ENCODE peak calls at places on chromosome X, in seven cellular contexts. A, C, M, O, S, Q and I are unnamed samples.

GRCh38 chrX:136417806-136418205 is 69.9 kb upstream of the BRS3 start:
- DNase-seq in Q (no peak), M (no peak), A (no peak), S (no peak), O (no peak), C (no peak), I (no peak)

GRCh38 chrX:123959281-123960063 is 2.0 kb upstream of the STAG2 start:
- DNase-seq in C (peak; percentile 38), A (no peak), M (peak; percentile 81), Q (peak; percentile 32), S (no peak), O (peak; percentile 28), I (no peak)

GRCh38 chrX:118181030-118181429 is 64.4 kb upstream of the KLHL13 start:
- DNase-seq in Q (peak; percentile 80), M (no peak), S (no peak), A (no peak), C (no peak), O (no peak), I (no peak)

GRCh38 chrX:4253092-4253491 is 539.6 kb upstream of the PRKX start:
- DNase-seq in A (no peak), Q (no peak), C (no peak), O (no peak), M (no peak), S (no peak), I (no peak)

GRCh38 chrX:21479695-21480280 is 105.6 kb downstream of the CNKSR2 start:
- DNase-seq in O (no peak), Q (peak; percentile 46), C (no peak), A (peak; percentile 33), S (no peak), M (no peak), I (peak; percentile 33)

GRCh38 chrX:64894454-64895038 is 81.7 kb downstream of the ZC4H2 start:
- DNase-seq in M (no peak), Q (peak; percentile 23), S (no peak), A (no peak), O (no peak), C (no peak), I (peak; percentile 23)

GRCh38 chrX:3393581-3394111 is 47.2 kb upstream of the MXRA5 start:
- DNase-seq in S (no peak), C (no peak), M (no peak), O (no peak), A (no peak), Q (no peak), I (no peak)

GRCh38 chrX:108735087-108735679 is 1.2 kb downstream of the IRS4 start:
- DNase-seq in A (no peak), O (no peak), M (no peak), S (no peak), C (no peak), Q (no peak), I (no peak)

GRCh38 chrX:19811807-19812604 is 75.4 kb downstream of the SH3KBP1 start:
- DNase-seq in O (no peak), C (no peak), Q (peak; percentile 91), S (no peak), M (no peak), A (no peak), I (no peak)

GRCh38 chrX:1323315-1323714 is 13.3 kb upstream of the IL3RA start:
- DNase-seq in M (peak; percentile 66), A (no peak), C (no peak), O (no peak), S (peak; percentile 60), Q (peak; percentile 42), I (peak; percentile 48)

GRCh38 chrX:1484638-1485019 is 31.9 kb upstream of the ASMTL start:
- DNase-seq in C (no peak), S (no peak), A (no peak), O (no peak), Q (no peak), M (no peak), I (no peak)

GRCh38 chrX:76228499-76228898 is 55.6 kb downstream of the PBDC1 start:
- DNase-seq in O (no peak), S (no peak), C (no peak), M (no peak), Q (no peak), A (no peak), I (no peak)

GRCh38 chrX:120282697-120283096 is 28.6 kb downstream of the TMEM255A start:
- DNase-seq in Q (no peak), C (no peak), S (no peak), M (no peak), O (no peak), A (no peak), I (no peak)

GRCh38 chrX:98111684-98112083 is 1228.0 kb downstream of the RPA4 start:
- DNase-seq in Q (peak; percentile 0), S (no peak), A (no peak), M (no peak), O (no peak), C (no peak), I (no peak)

GRCh38 chrX:153414838-153415552 is 3.7 kb downstream of the ZFP92 start:
- DNase-seq in M (no peak), S (no peak), O (no peak), A (no peak), C (no peak), Q (no peak), I (no peak)

GRCh38 chrX:48703228-48703627 is 6.7 kb downstream of the SUV39H1 start:
- DNase-seq in C (no peak), O (no peak), A (no peak), Q (no peak), M (no peak), S (no peak), I (no peak)

GRCh38 chrX:149647505-149647904 is 15.9 kb upstream of the TMEM185A start:
- DNase-seq in C (no peak), S (no peak), O (no peak), A (no peak), Q (no peak), M (no peak), I (no peak)

GRCh38 chrX:103733017-103733416 is 22.3 kb downstream of the TMEM31 start:
- DNase-seq in M (no peak), S (no peak), C (no peak), Q (no peak), A (no peak), O (no peak), I (no peak)

GRCh38 chrX:129115104-129115503 is 408.2 kb downstream of the SMARCA1 start:
- DNase-seq in S (no peak), A (no peak), O (no peak), Q (peak; percentile 39), M (no peak), C (no peak), I (no peak)

GRCh38 chrX:152638443-152638904 is 779 bp downstream of the GABRQ start:
- DNase-seq in O (no peak), A (no peak), C (no peak), M (no peak), Q (no peak), S (no peak), I (no peak)

GRCh38 chrX:153981771-153982533 is 9.4 kb downstream of the TMEM187 start:
- DNase-seq in A (no peak), C (no peak), S (no peak), O (no peak), Q (no peak), M (peak; percentile 87), I (peak; percentile 72)

GRCh38 chrX:33132569-33132968 is 78.8 kb downstream of the DMD start:
- DNase-seq in A (no peak), M (no peak), C (no peak), S (no peak), Q (no peak), O (no peak), I (no peak)

GRCh38 chrX:77451041-77451440 is 3.9 kb downstream of the FGF16 start:
- DNase-seq in M (no peak), C (no peak), A (no peak), Q (peak; percentile 68), O (no peak), S (no peak), I (no peak)

GRCh38 chrX:150316564-150316963 is 46.6 kb upstream of the MAMLD1 start:
- DNase-seq in C (no peak), M (no peak), A (no peak), O (no peak), S (no peak), Q (no peak), I (no peak)

GRCh38 chrX:155745792-155746191 is 133.0 kb upstream of the TMLHE start:
- DNase-seq in O (no peak), Q (peak; percentile 50), C (no peak), S (no peak), A (no peak), M (no peak), I (no peak)

GRCh38 chrX:153318811-153319210 is 2.8 kb downstream of the PNMA6F start:
- DNase-seq in S (no peak), A (no peak), C (no peak), O (no peak), M (no peak), Q (no peak), I (no peak)

GRCh38 chrX:47191331-47191730 is 2.3 kb upstream of the UBA1 start:
- DNase-seq in A (no peak), S (peak; percentile 51), O (no peak), M (no peak), C (no peak), Q (no peak), I (peak; percentile 39)

GRCh38 chrX:39443240-39443639 is 642.0 kb downstream of the MID1IP1 start:
- DNase-seq in C (no peak), S (no peak), O (no peak), A (no peak), Q (peak; percentile 39), M (no peak), I (no peak)

GRCh38 chrX:105706041-105706440 is 116.3 kb upstream of the NRK start:
- DNase-seq in A (no peak), M (no peak), S (no peak), Q (no peak), C (no peak), O (no peak), I (no peak)

GRCh38 chrX:66039916-66040315 is at the start of gene VSIG4:
- DNase-seq in S (no peak), A (no peak), O (no peak), Q (no peak), C (no peak), M (no peak), I (no peak)

GRCh38 chrX:19625612-19626011 is 110.3 kb upstream of the MAP3K15 start:
- DNase-seq in A (no peak), M (no peak), Q (peak; percentile 88), O (no peak), S (no peak), C (no peak), I (peak; percentile 73)

GRCh38 chrX:154308108-154308946 is 12.7 kb downstream of the TKTL1 start:
- DNase-seq in C (peak; percentile 70), Q (peak; percentile 27), A (no peak), S (peak; percentile 81), M (peak; percentile 77), O (peak; percentile 47), I (peak; percentile 75)